ENCODE peak calls at places on chromosomes 12 and 14, in nine cellular contexts. J is CD8-positive, alpha-beta T cell; A is lower lobe of right lung; D is upper lobe of right lung; V is CD8-positive, alpha-beta memory T cell; K is cardiac muscle cell; F is fibroblast of lung; W is AG04450; Y is stomach. E is an unnamed sample.

GRCh38 chr14:65346895-65347294 is 65.6 kb upstream of the FUT8 start:
- DNase-seq in J (no peak), A (no peak), D (no peak), V (no peak), K (no peak), F (no peak), W (no peak), Y (no peak), E (peak; percentile 54)

GRCh38 chr12:1474059-1474537 is 120.3 kb downstream of the FBXL14 start:
- DNase-seq in J (no peak), A (no peak), D (no peak), V (no peak), K (peak; percentile 86), F (peak; percentile 99), W (peak; percentile 92), Y (no peak), E (no peak)

GRCh38 chr14:81330619-81331122 is 69.5 kb downstream of the STON2 start:
- DNase-seq in J (no peak), A (no peak), D (no peak), V (no peak), K (no peak), F (no peak), W (no peak), Y (no peak), E (no peak)

GRCh38 chr12:6323995-6324711 is 13.7 kb downstream of the PLEKHG6 start:
- DNase-seq in J (no peak), A (no peak), D (no peak), V (no peak), K (no peak), F (no peak), W (no peak), Y (no peak), E (no peak)

GRCh38 chr14:55131782-55132181 is 2.7 kb downstream of the LGALS3 start:
- DNase-seq in J (no peak), A (no peak), D (no peak), V (no peak), K (peak; percentile 16), F (no peak), W (no peak), Y (no peak), E (no peak)

GRCh38 chr12:50110127-50110761 is 1.8 kb upstream of the COX14 start:
- DNase-seq in J (no peak), A (peak; percentile 78), D (peak; percentile 83), V (no peak), K (no peak), F (no peak), W (no peak), Y (peak; percentile 70), E (peak; percentile 78)

GRCh38 chr14:77066555-77067172 is 31.4 kb upstream of the CIPC start:
- DNase-seq in J (no peak), A (no peak), D (no peak), V (no peak), K (peak; percentile 38), F (no peak), W (no peak), Y (no peak), E (no peak)

GRCh38 chr14:91693342-91693741 is 38.5 kb downstream of the CATSPERB start:
- DNase-seq in J (no peak), A (no peak), D (no peak), V (no peak), K (peak; percentile 3), F (no peak), W (no peak), Y (no peak), E (no peak)

GRCh38 chr14:85943187-85943586 is 413.2 kb downstream of the FLRT2 start:
- DNase-seq in J (no peak), A (no peak), D (no peak), V (no peak), K (no peak), F (no peak), W (no peak), Y (no peak), E (no peak)

GRCh38 chr14:85947461-85947860 is 417.5 kb downstream of the FLRT2 start:
- DNase-seq in J (no peak), A (no peak), D (no peak), V (no peak), K (no peak), F (no peak), W (no peak), Y (no peak), E (no peak)

GRCh38 chr14:85948163-85948562 is 418.2 kb downstream of the FLRT2 start:
- DNase-seq in J (no peak), A (no peak), D (no peak), V (no peak), K (no peak), F (no peak), W (no peak), Y (no peak), E (no peak)
- H3K4me3 ChIP-seq in J (no peak overlapping the region), A (no peak overlapping the region), D (no peak overlapping the region), V (no peak overlapping the region), K (no peak overlapping the region), F (no peak overlapping the region), W (no peak overlapping the region), Y (no peak overlapping the region), E (no peak overlapping the region)

GRCh38 chr12:34605510-34605887 is 583.2 kb downstream of the ALG10 start:
- DNase-seq in J (no peak), A (peak; percentile 20), D (no peak), V (no peak), K (no peak), F (no peak), W (no peak), Y (no peak), E (peak; percentile 7)

GRCh38 chr12:34605955-34606748 is 583.9 kb downstream of the ALG10 start:
- DNase-seq in J (no peak), A (peak; percentile 22), D (no peak), V (no peak), K (no peak), F (no peak), W (no peak), Y (no peak), E (no peak)

GRCh38 chr12:34604227-34604626 is 581.9 kb downstream of the ALG10 start:
- DNase-seq in J (no peak), A (peak; percentile 33), D (peak; percentile 55), V (no peak), K (no peak), F (no peak), W (no peak), Y (no peak), E (peak; percentile 3)

GRCh38 chr12:34603382-34604035 is 581.2 kb downstream of the ALG10 start:
- DNase-seq in J (no peak), A (no peak), D (no peak), V (no peak), K (no peak), F (no peak), W (no peak), Y (no peak), E (no peak)

DNA sequence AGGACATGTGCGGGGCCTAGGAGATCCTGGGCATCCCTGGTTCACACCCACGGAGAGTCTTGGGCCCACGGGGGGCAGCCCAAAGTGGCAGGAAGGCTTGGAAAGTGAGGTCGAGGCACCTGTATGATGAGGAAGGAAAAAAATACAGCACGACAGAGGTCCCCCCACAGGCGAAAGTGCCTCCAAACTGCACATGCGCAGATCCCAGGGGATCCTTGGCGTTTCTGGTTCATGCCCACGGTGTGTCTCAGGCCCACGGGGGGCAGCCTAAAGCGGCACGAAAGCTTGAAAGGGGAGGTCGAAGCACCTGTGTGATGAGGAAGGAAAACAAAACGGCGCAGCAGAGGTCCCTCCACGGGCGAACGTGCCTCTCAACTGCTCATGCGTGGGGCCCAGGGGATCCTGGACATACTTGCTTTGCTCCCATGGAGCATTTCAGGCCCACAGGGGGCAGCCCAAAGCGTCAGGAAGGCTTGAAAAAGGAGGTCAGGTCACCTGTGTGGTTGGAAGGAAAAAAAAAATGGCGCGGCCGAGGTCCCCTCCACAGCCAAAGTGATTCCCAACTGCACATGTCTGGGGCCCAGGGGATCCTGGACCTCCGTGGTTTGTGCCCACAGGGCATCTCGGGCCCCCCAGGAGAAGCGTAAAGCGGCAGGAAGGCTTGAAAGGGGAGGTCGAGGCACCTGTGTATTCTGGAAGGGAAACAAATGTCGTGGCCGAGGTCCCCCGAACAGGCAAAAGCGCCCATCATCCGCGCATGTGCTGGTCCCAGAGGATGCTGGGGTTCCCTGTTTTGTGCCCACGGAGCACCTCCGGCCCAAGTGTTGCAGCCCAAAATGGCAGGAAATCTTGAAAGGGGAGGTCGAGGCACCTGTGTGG is 582.6 kb downstream of the ALG10 start:
- DNase-seq in J (no peak), A (peak; percentile 25), D (peak; percentile 46), V (no peak), K (no peak), F (no peak), W (no peak), Y (no peak), E (peak; percentile 7)
- H3K9me3 ChIP-seq in J (no peaks in the 10 kb centered on the region), A (peaks cover 46% of the 10 kb centered on the region), D (peaks cover 11% of the 10 kb centered on the region), V (no peaks in the 10 kb centered on the region), K (no peaks in the 10 kb centered on the region), F (no peaks in the 10 kb centered on the region), W (peaks cover 81% of the 10 kb centered on the region), Y (peaks cover 93% of the 10 kb centered on the region), E (no peaks in the 10 kb centered on the region)

DNA sequence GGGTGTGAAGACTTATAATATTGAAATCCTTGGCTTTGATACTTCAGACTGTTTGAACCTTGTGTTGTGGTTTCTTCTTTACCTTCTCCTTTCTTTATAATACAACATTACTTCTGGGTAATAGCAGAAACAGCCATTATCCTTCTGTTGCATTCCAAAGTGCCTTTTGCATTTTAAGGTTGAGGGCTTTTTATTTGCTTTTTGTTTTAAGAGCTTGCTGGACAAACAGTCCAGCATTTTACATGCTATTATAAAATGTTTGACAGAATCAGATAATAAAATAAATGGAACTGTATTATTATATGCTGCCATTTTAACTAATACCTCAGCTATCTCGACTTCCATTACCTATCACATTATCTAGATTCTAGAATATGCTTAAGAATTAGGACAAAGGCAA is 14.0 kb downstream of the RNF34 start:
- DNase-seq in J (no peak), A (no peak), D (no peak), V (no peak), K (no peak), F (no peak), W (no peak), Y (no peak), E (no peak)
- H3K27ac ChIP-seq in J (no peak overlapping the region), A (no peak overlapping the region), D (no peak overlapping the region), V (no peak overlapping the region), K (no peak overlapping the region), F (no peak overlapping the region), W (no peak overlapping the region), Y (no peak overlapping the region), E (no peak overlapping the region)

GRCh38 chr14:37203423-37203822 is 5.7 kb downstream of the MIPOL1 start:
- DNase-seq in J (no peak), A (no peak), D (no peak), V (no peak), K (no peak), F (no peak), W (no peak), Y (no peak), E (no peak)

GRCh38 chr14:37198907-37199306 is 1.2 kb downstream of the MIPOL1 start:
- DNase-seq in J (no peak), A (no peak), D (no peak), V (no peak), K (no peak), F (no peak), W (no peak), Y (no peak), E (no peak)

GRCh38 chr14:37201724-37202123 is 4.0 kb downstream of the MIPOL1 start:
- DNase-seq in J (no peak), A (no peak), D (no peak), V (no peak), K (no peak), F (no peak), W (no peak), Y (no peak), E (no peak)

GRCh38 chr14:37202265-37202664 is 4.5 kb downstream of the MIPOL1 start:
- DNase-seq in J (no peak), A (no peak), D (no peak), V (no peak), K (no peak), F (peak; percentile 45), W (no peak), Y (no peak), E (no peak)

GRCh38 chr14:37202812-37203211 is 5.1 kb downstream of the MIPOL1 start:
- DNase-seq in J (no peak), A (no peak), D (no peak), V (no peak), K (no peak), F (no peak), W (no peak), Y (no peak), E (no peak)
- H3K4me3 ChIP-seq in J (no peak overlapping the region), A (no peak overlapping the region), D (no peak overlapping the region), V (no peak overlapping the region), K (no peak overlapping the region), F (no peak overlapping the region), W (no peak overlapping the region), Y (no peak overlapping the region), E (no peak overlapping the region)